ENCODE peak calls at places on chromosomes 13 and 19, in five cellular contexts. P is uterus, K is HS-5, D is WTC11, L is IMR-90. W is an unnamed sample.

GRCh38 chr19:58182577-58182988 is 278 bp upstream of the ZNF274 start:
- DNase-seq in K (no peak), P (no peak), D (no peak), L (no peak), W (no peak)

GRCh38 chr13:23889598-23890224 is 511 bp upstream of the MIPEP start:
- DNase-seq in D (no peak), P (no peak), K (no peak), L (no peak), W (no peak)

GRCh38 chr13:35940734-35941133 is 190.4 kb downstream of the DCLK1 start:
- DNase-seq in D (no peak), K (no peak), L (no peak), P (no peak), W (no peak)

GRCh38 chr19:51901860-51902259 is 3.0 kb downstream of the ZNF649 start:
- DNase-seq in K (no peak), P (no peak), L (no peak), D (no peak), W (no peak)

GRCh38 chr19:1873524-1874473 is 10.4 kb upstream of the KLF16 start:
- DNase-seq in L (no peak), K (no peak), P (no peak), D (no peak), W (no peak)

GRCh38 chr19:1250374-1251232 is 2.2 kb downstream of the MIDN start:
- DNase-seq in K (no peak), L (peak), P (peak), D (peak), W (peak)

GRCh38 chr13:96052655-96053002 is 572 bp downstream of the UGGT2 start:
- DNase-seq in K (peak), L (peak), P (no peak), D (no peak), W (no peak)

GRCh38 chr19:876780-877314 is 16.1 kb downstream of the MED16 start:
- DNase-seq in L (no peak), D (no peak), P (no peak), K (no peak), W (no peak)

GRCh38 chr19:16722591-16722990 is 2.9 kb downstream of the NWD1 start:
- DNase-seq in D (no peak), K (no peak), L (no peak), P (no peak), W (no peak)